ENCODE peak calls at places on chromosomes 2 and 18, in seven cellular contexts. H is HTR-8/SVneo; D is activated CD4-positive, alpha-beta T cell treated with anti-CD3 and anti-CD28 coated beads for 4 hours; K is activated T-helper 1 cell treated with Interleukin-2 at 50 U/mL for 16 hours; L is pulmonary artery endothelial cell; N is H9; I is ACHN. V is an unnamed sample.

GRCh38 chr2:12612646-12613045 is 104.1 kb upstream of the TRIB2 start:
- DNase-seq in N (no peak), L (no peak), I (no peak), K (no peak), D (no peak), H (no peak), V (no peak)

GRCh38 chr2:129813404-129813803 is 166.1 kb upstream of the RAB6C start:
- DNase-seq in H (no peak), L (no peak), I (no peak), N (no peak), K (no peak), D (no peak), V (no peak)

GRCh38 chr2:217691920-217692666 is 310.7 kb downstream of the TNS1 start:
- DNase-seq in K (no peak), D (no peak), I (no peak), H (no peak), N (no peak), L (no peak), V (no peak)

GRCh38 chr2:175233135-175233719 is 51.7 kb upstream of the ATP5MC3 start:
- DNase-seq in N (no peak), H (peak), K (no peak), I (no peak), D (no peak), L (no peak), V (no peak)

GRCh38 chr2:71073475-71073874 is 5.0 kb downstream of the NAGK start:
- DNase-seq in N (no peak), I (no peak), H (no peak), K (no peak), L (no peak), D (no peak), V (no peak)

GRCh38 chr2:67579791-67580190 is 182.7 kb downstream of the ETAA1 start:
- DNase-seq in H (no peak), N (no peak), I (no peak), D (no peak), K (no peak), L (no peak), V (no peak)

GRCh38 chr2:80519699-80520291 is 215.2 kb upstream of the LRRTM1 start:
- DNase-seq in I (no peak), L (no peak), N (no peak), H (no peak), K (no peak), D (no peak), V (no peak)

GRCh38 chr18:38884050-38884449 is 1318.5 kb upstream of the CELF4 start:
- DNase-seq in K (no peak), I (no peak), L (no peak), N (no peak), D (no peak), H (no peak), V (no peak)

GRCh38 chr2:238908960-238909951 is 61.4 kb downstream of the TWIST2 start:
- DNase-seq in I (peak), N (no peak), K (no peak), D (no peak), H (no peak), L (no peak), V (no peak)

V was measured in glomerular endothelial cell.